ENCODE peak calls at places on chromosome 20, in six cellular contexts. F, X, S, K, L and N are unnamed samples.

GRCh38 chr20:4041748-4042411 is 26.5 kb upstream of the RNF24 start:
- DNase-seq in K (no peak), F (no peak), X (peak), S (no peak), L (no peak), N (peak)

GRCh38 chr20:61960836-61961235 is 104.8 kb downstream of the TAF4 start:
- DNase-seq in K (no peak), F (no peak), S (no peak), L (no peak), X (no peak), N (no peak)

GRCh38 chr20:38049800-38050199 is 16.3 kb downstream of the RPRD1B start:
- DNase-seq in X (no peak), S (no peak), F (no peak), K (no peak), L (no peak), N (no peak)

GRCh38 chr20:8656335-8656734 is 412.6 kb upstream of the PLCB4 start:
- DNase-seq in X (no peak), F (no peak), S (no peak), L (no peak), K (no peak), N (no peak)

GRCh38 chr20:12575352-12576095 is 433.2 kb upstream of the SPTLC3 start:
- DNase-seq in X (peak), L (no peak), K (no peak), F (no peak), S (no peak), N (peak)

GRCh38 chr20:45779011-45779915 is 12.4 kb downstream of the WFDC3 start:
- DNase-seq in L (peak), F (no peak), X (peak), K (no peak), S (no peak), N (peak)

GRCh38 chr20:61841551-61841950 is 224.1 kb downstream of the TAF4 start:
- DNase-seq in K (no peak), S (no peak), L (no peak), F (no peak), X (no peak), N (no peak)

GRCh38 chr20:58481541-58482021 is 33.6 kb downstream of the APCDD1L start:
- DNase-seq in L (no peak), K (peak), S (no peak), X (peak), F (peak), N (no peak)

GRCh38 chr20:48703511-48704219 is 124.1 kb downstream of the PREX1 start:
- DNase-seq in F (no peak), S (no peak), K (no peak), L (no peak), X (no peak), N (peak)

GRCh38 chr20:33711446-33711738 is 8.7 kb downstream of the PXMP4 start:
- DNase-seq in S (no peak), X (no peak), F (no peak), L (no peak), K (no peak), N (no peak)

GRCh38 chr20:47655635-47656034 is 129.6 kb downstream of the SULF2 start:
- DNase-seq in K (no peak), L (no peak), X (no peak), F (no peak), S (no peak), N (no peak)

GRCh38 chr20:1632228-1632577 is 12.4 kb upstream of the SIRPB1 start:
- DNase-seq in S (no peak), L (no peak), K (peak), F (peak), X (no peak), N (no peak)

GRCh38 chr20:36717657-36718056 is 28.2 kb downstream of the NDRG3 start:
- DNase-seq in L (peak), F (no peak), S (no peak), K (no peak), X (peak), N (no peak)

GRCh38 chr20:37081717-37082289 is 14.0 kb downstream of the RBL1 start:
- DNase-seq in K (no peak), X (peak), S (no peak), F (no peak), L (no peak), N (peak)

GRCh38 chr20:44732327-44732726 is 13.3 kb upstream of the KCNK15 start:
- DNase-seq in L (no peak), K (no peak), S (no peak), X (no peak), F (no peak), N (no peak)

GRCh38 chr20:62967149-62967501 is 14.6 kb downstream of the SLC17A9 start:
- DNase-seq in S (no peak), K (no peak), F (no peak), X (no peak), L (no peak), N (no peak)

GRCh38 chr20:23235173-23236027 is 115.2 kb upstream of the NXT1 start:
- DNase-seq in K (peak), F (peak), S (no peak), L (no peak), X (peak), N (peak)

GRCh38 chr20:21353236-21353635 is 44.1 kb downstream of the NKX2-4 start:
- DNase-seq in K (no peak), F (no peak), L (no peak), S (no peak), X (no peak), N (no peak)

GRCh38 chr20:62010551-62011402 is 54.9 kb downstream of the TAF4 start:
- DNase-seq in L (peak), F (peak), S (peak), X (peak), K (peak), N (peak)

GRCh38 chr20:36315545-36316351 is 9.6 kb downstream of the DLGAP4 start:
- DNase-seq in L (no peak), K (peak), S (no peak), X (no peak), F (no peak), N (no peak)

GRCh38 chr20:14069796-14070195 is 74.5 kb downstream of the MACROD2 start:
- DNase-seq in S (no peak), F (no peak), X (no peak), K (no peak), L (no peak), N (no peak)

GRCh38 chr20:21137078-21137477 is 11.2 kb downstream of the KIZ start:
- DNase-seq in F (no peak), L (no peak), K (no peak), S (no peak), X (no peak), N (peak)

GRCh38 chr20:32040142-32040953 is 11.7 kb upstream of the HCK start:
- DNase-seq in K (peak), X (no peak), S (no peak), F (no peak), L (no peak), N (no peak)

GRCh38 chr20:60060006-60060557 is 101.9 kb downstream of the CDH26 start:
- DNase-seq in S (no peak), K (no peak), X (no peak), L (no peak), F (no peak), N (no peak)

GRCh38 chr20:38890497-38890818 is 35.8 kb upstream of the FAM83D start:
- DNase-seq in L (no peak), X (no peak), K (peak), F (no peak), S (no peak), N (no peak)

GRCh38 chr20:50062006-50062838 is 50.7 kb downstream of the UBE2V1 start:
- DNase-seq in X (no peak), L (no peak), K (no peak), S (no peak), F (no peak), N (no peak)